ENCODE peak calls at places on chromosomes 5 and 9, in eight cellular contexts. Y is activated T-helper 9 cell treated with anti-CD3 and anti-CD28 coated beads, Interleukin-2, amount 50 U/mL, for 16 hours; D is brain pericyte; Z is foreskin fibroblast; R is cardiac muscle cell; K is GM12865; H is activated CD4-positive, alpha-beta memory T cell treated with anti-CD3 and anti-CD28 coated beads, Interleukin-2, amount 10 ng/mL, durations not matched to agents 7 days and 5 days; X is T-helper 1 cell. O is an unnamed sample.

GRCh38 chr9:70987986-70988385 is 133.4 kb downstream of the TRPM3 start:
- DNase-seq in Z (peak), K (no peak), Y (no peak), H (no peak), D (no peak), X (no peak), R (no peak), O (no peak)

GRCh38 chr5:157750320-157750719 is 6.8 kb downstream of the LSM11 start:
- DNase-seq in D (no peak), K (no peak), Y (no peak), R (no peak), H (no peak), X (no peak), Z (no peak), O (no peak)

GRCh38 chr5:55986931-55987330 is 7.8 kb downstream of the IL6ST start:
- DNase-seq in Z (no peak), X (no peak), H (no peak), Y (no peak), R (no peak), K (no peak), D (no peak), O (no peak)

GRCh38 chr9:6566409-6567139 is 79.0 kb downstream of the GLDC start:
- DNase-seq in X (no peak), K (peak), D (no peak), Z (peak), H (peak), R (no peak), Y (peak), O (no peak)

GRCh38 chr9:124778575-124779367 is 1.8 kb downstream of the OLFML2A start:
- DNase-seq in X (no peak), Z (no peak), D (no peak), H (peak), Y (no peak), K (no peak), R (no peak), O (peak)

GRCh38 chr5:78182838-78183237 is 111.7 kb downstream of the AP3B1 start:
- DNase-seq in K (no peak), X (no peak), Z (no peak), R (no peak), Y (no peak), D (no peak), H (peak), O (no peak)

GRCh38 chr9:126564128-126564527 is 49.6 kb upstream of the LMX1B start:
- DNase-seq in Y (no peak), R (peak), D (no peak), X (no peak), K (no peak), Z (no peak), H (no peak), O (peak)

GRCh38 chr9:114811301-114811700 is 5.5 kb upstream of the TNFSF15 start:
- DNase-seq in Y (no peak), D (no peak), X (no peak), K (no peak), H (no peak), R (no peak), Z (no peak), O (no peak)

GRCh38 chr9:117768740-117769400 is 64.7 kb downstream of the TLR4 start:
- DNase-seq in Y (no peak), X (no peak), K (no peak), D (no peak), R (no peak), H (no peak), Z (peak), O (no peak)

GRCh38 chr9:109795613-109796012 is 15.6 kb downstream of the PALM2AKAP2 start:
- DNase-seq in Y (no peak), H (no peak), D (no peak), R (no peak), Z (no peak), K (no peak), X (no peak), O (no peak)

GRCh38 chr9:88949961-88950340 is 41.3 kb upstream of the S1PR3 start:
- DNase-seq in H (no peak), R (no peak), X (no peak), D (no peak), K (peak), Y (no peak), Z (no peak), O (no peak)

GRCh38 chr5:176817369-176817841 is 7.0 kb downstream of the UNC5A start:
- DNase-seq in Z (no peak), Y (no peak), D (no peak), K (no peak), R (peak), H (no peak), X (no peak), O (no peak)

GRCh38 chr9:89988458-89988857 is 383.6 kb downstream of the GADD45G start:
- DNase-seq in D (no peak), X (no peak), H (no peak), K (no peak), Z (no peak), R (no peak), Y (no peak), O (no peak)

GRCh38 chr5:181189962-181190710 is 14.9 kb downstream of the TRIM7 start:
- DNase-seq in D (no peak), X (peak), Y (no peak), K (peak), Z (no peak), H (peak), R (peak), O (no peak)

GRCh38 chr5:78907255-78907886 is 77.7 kb downstream of the ARSB start:
- DNase-seq in Z (peak), Y (no peak), K (peak), H (no peak), X (no peak), R (no peak), D (peak), O (no peak)

GRCh38 chr9:84072621-84073180 is 92.1 kb downstream of the RMI1 start:
- DNase-seq in Y (no peak), R (no peak), H (no peak), D (no peak), K (no peak), Z (no peak), X (no peak), O (no peak)

GRCh38 chr5:135934939-135935338 is 19.8 kb downstream of the LECT2 start:
- DNase-seq in Z (no peak), Y (no peak), D (no peak), H (no peak), R (peak), K (no peak), X (no peak), O (no peak)

GRCh38 chr5:181159286-181160143 is 12.1 kb downstream of the OR2V2 start:
- DNase-seq in K (peak), X (peak), R (peak), D (no peak), H (peak), Z (peak), Y (peak), O (peak)

GRCh38 chr5:172881691-172882370 is 47.8 kb downstream of the ERGIC1 start:
- DNase-seq in Y (no peak), D (no peak), H (no peak), X (no peak), Z (peak), R (no peak), K (peak), O (peak)

GRCh38 chr5:145825751-145826180 is 9.4 kb downstream of the PRELID2 start:
- DNase-seq in X (no peak), D (peak), K (peak), Z (peak), H (no peak), Y (no peak), R (peak), O (peak)

GRCh38 chr5:58455066-58455465 is 4.8 kb downstream of the PLK2 start:
- DNase-seq in R (peak), H (no peak), K (no peak), X (no peak), D (no peak), Z (peak), Y (no peak), O (no peak)

GRCh38 chr5:100846722-100847121 is 56.4 kb downstream of the ST8SIA4 start:
- DNase-seq in H (no peak), X (no peak), D (no peak), R (no peak), K (no peak), Z (no peak), Y (no peak), O (no peak)

GRCh38 chr5:78806544-78806943 is 158.0 kb upstream of the LHFPL2 start:
- DNase-seq in R (no peak), Y (no peak), X (no peak), Z (peak), K (no peak), H (no peak), D (no peak), O (no peak)

GRCh38 chr5:1500411-1501091 is 23.2 kb downstream of the LPCAT1 start:
- DNase-seq in Z (no peak), D (no peak), H (no peak), K (no peak), R (no peak), X (no peak), Y (no peak), O (no peak)

GRCh38 chr9:114486205-114486963 is 18.9 kb downstream of the WHRN start:
- DNase-seq in Z (no peak), H (no peak), X (no peak), R (no peak), Y (no peak), K (no peak), D (no peak), O (no peak)

GRCh38 chr9:124322618-124323432 is 65.1 kb downstream of the NEK6 start:
- DNase-seq in R (no peak), Y (no peak), H (no peak), X (no peak), D (no peak), K (no peak), Z (no peak), O (no peak)

GRCh38 chr5:8633259-8633658 is 764.3 kb downstream of the MTRR start:
- DNase-seq in K (no peak), Z (peak), R (no peak), H (no peak), X (no peak), D (no peak), Y (no peak), O (no peak)

GRCh38 chr9:33287087-33287490 is 3.2 kb upstream of the NFX1 start:
- DNase-seq in K (peak), X (peak), R (peak), Y (no peak), Z (peak), D (no peak), H (peak), O (peak)

GRCh38 chr5:133842846-133843725 is 125.3 kb downstream of the C5orf15 start:
- DNase-seq in K (no peak), H (no peak), X (no peak), Z (no peak), R (no peak), Y (no peak), D (no peak), O (no peak)

GRCh38 chr5:8366296-8366695 is 497.3 kb downstream of the MTRR start:
- DNase-seq in Y (no peak), X (no peak), H (no peak), Z (no peak), R (no peak), K (no peak), D (no peak), O (no peak)

GRCh38 chr5:7802855-7803254 is 48.1 kb downstream of the CFAP90 start:
- DNase-seq in X (no peak), K (no peak), Z (no peak), H (no peak), Y (no peak), R (no peak), D (no peak), O (no peak)

GRCh38 chr9:110895141-110895912 is 142.9 kb downstream of the LPAR1 start:
- DNase-seq in Z (no peak), X (no peak), H (no peak), D (no peak), K (no peak), R (no peak), Y (no peak), O (no peak)

GRCh38 chr9:136996361-136997281 is at the start of gene CLIC3:
- DNase-seq in R (no peak), Z (no peak), Y (no peak), K (no peak), X (peak), H (peak), D (no peak), O (no peak)

GRCh38 chr9:109010676-109011655 is 2.3 kb downstream of the CTNNAL1 start:
- DNase-seq in R (no peak), H (peak), K (peak), Y (peak), X (peak), Z (peak), D (peak), O (peak)

O was measured in GM13976.